ENCODE peak calls at places on chromosomes 2 and 18, in nine cellular contexts. I is fibroblast of mammary gland; X is IMR-90; P is fibroblast of lung; Q is effector memory CD4-positive, alpha-beta T cell; M is K562; T is AG04449; R is A549; J is GM23338. L is an unnamed sample.

GRCh38 chr2:73904952-73905351 is 12.1 kb downstream of the ACTG2 start:
- DNase-seq in T (no peak), P (no peak), M (no peak), R (no peak), X (no peak), Q (no peak), J (no peak), I (no peak), L (no peak)

GRCh38 chr18:76970749-76971148 is 148.4 kb downstream of the ZNF236 start:
- DNase-seq in I (no peak), Q (no peak), X (no peak), R (no peak), J (no peak), P (no peak), M (no peak), T (no peak), L (no peak)

GRCh38 chr2:172021955-172022354 is 22.2 kb downstream of the METAP1D start:
- DNase-seq in P (peak; percentile 45), X (peak; percentile 37), R (peak; percentile 19), J (peak; percentile 37), M (peak; percentile 54), Q (no peak), I (peak; percentile 42), T (no peak), L (no peak)

GRCh38 chr2:191927319-191927867 is 80.5 kb upstream of the CAVIN2 start:
- DNase-seq in R (peak; percentile 57), Q (no peak), I (peak; percentile 91), J (peak; percentile 18), P (peak; percentile 91), X (peak; percentile 74), T (no peak), M (peak; percentile 48), L (no peak)

GRCh38 chr18:54717673-54718435 is 110.4 kb upstream of the RAB27B start:
- DNase-seq in X (no peak), T (no peak), Q (peak; percentile 9), J (peak; percentile 83), M (peak; percentile 16), I (no peak), P (no peak), R (no peak), L (no peak)

GRCh38 chr2:53784431-53784830 is 2.3 kb downstream of the ASB3 start:
- DNase-seq in I (no peak), J (no peak), Q (no peak), R (no peak), X (peak; percentile 40), P (no peak), T (no peak), M (no peak), L (no peak)

GRCh38 chr18:49486959-49487710 is at the start of gene C18orf32:
- DNase-seq in J (peak; percentile 97), Q (peak; percentile 91), T (peak; percentile 65), M (peak; percentile 92), R (peak; percentile 91), X (peak; percentile 93), P (peak; percentile 93), I (peak; percentile 91), L (peak; percentile 83)

GRCh38 chr2:53210538-53210937 is 557.1 kb upstream of the CHAC2 start:
- DNase-seq in P (peak; percentile 6), X (no peak), R (peak; percentile 17), J (peak; percentile 47), Q (no peak), T (no peak), M (no peak), I (no peak), L (no peak)

GRCh38 chr2:102368461-102369109 is 13.0 kb downstream of the IL18R1 start:
- DNase-seq in I (no peak), T (no peak), M (no peak), J (no peak), X (no peak), R (no peak), P (no peak), Q (no peak), L (no peak)

GRCh38 chr2:102369866-102370265 is 14.3 kb downstream of the IL18R1 start:
- DNase-seq in J (no peak), X (no peak), I (no peak), M (no peak), T (no peak), R (no peak), P (no peak), Q (no peak), L (no peak)

GRCh38 chr2:102365763-102366162 is 10.2 kb downstream of the IL18R1 start:
- DNase-seq in R (no peak), P (no peak), I (no peak), X (no peak), T (no peak), Q (no peak), J (no peak), M (no peak), L (no peak)

GRCh38 chr2:102366406-102367112 is 11.0 kb downstream of the IL18R1 start:
- DNase-seq in X (no peak), M (no peak), J (no peak), T (no peak), R (no peak), P (no peak), Q (no peak), I (no peak), L (no peak)

DNA sequence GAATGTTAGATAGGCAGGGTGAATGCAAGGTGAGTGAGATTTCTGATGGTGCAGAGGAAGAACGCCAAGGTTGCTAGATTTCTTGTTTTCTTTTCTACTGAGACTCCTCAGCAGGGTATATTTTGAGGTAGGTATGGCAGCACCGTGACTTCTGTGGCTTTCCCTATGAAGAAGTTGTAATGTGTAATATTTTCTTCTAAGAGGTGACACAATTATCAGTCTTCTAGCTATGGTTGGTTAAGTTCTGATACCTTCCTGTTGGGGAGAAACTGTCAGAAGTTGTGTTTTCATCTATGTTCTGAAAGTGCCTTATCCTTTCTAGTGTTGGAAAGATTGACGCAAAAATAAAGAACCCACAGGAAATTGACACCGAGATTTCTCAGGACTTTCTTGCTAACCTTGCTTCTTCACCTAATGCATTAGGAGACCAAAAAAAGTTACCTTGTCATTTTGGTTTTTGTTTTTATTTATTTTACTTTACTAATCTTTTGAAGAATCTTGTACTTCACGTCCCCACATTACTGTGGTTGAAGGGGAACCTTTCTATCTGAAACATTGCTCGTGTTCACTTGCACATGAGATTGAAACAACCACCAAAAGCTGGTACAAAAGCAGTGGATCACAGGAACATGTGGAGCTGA is 11.9 kb downstream of the IL18R1 start:
- DNase-seq in T (no peak), J (no peak), M (no peak), Q (no peak), R (no peak), I (no peak), P (no peak), X (no peak), L (no peak)
- H3K4me3 ChIP-seq in T (no peak overlapping the region), J (no peak overlapping the region), M (no peak overlapping the region), Q (no peak overlapping the region), R (no peak overlapping the region), I (no peak overlapping the region), P (no peak overlapping the region), X (no peak overlapping the region), L (no peak overlapping the region)

DNA sequence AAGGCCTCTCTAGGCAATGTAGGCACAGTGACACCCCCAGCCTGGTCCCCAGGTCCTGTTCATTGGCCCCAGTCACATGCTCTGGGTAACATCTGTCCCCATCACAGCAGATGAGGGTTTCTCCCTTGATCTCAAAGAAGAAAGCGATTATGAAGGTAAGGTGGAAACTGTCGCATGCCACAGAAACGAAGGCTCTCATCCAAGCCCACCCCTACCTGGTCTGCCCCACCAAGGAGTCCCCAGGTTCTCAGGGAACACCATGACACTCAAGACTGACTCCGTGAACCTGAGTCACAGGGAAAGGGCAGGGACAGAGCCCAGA is 4.7 kb downstream of the HS6ST1 start:
- DNase-seq in I (no peak), J (no peak), X (no peak), T (no peak), P (no peak), Q (no peak), M (no peak), R (no peak), L (no peak)
- H3K4me3 ChIP-seq in I (no peak overlapping the region), J (no peak overlapping the region), X (no peak overlapping the region), T (no peak overlapping the region), P (no peak overlapping the region), Q (no peak overlapping the region), M (no peak overlapping the region), R (no peak overlapping the region), L (no peak overlapping the region)

DNA sequence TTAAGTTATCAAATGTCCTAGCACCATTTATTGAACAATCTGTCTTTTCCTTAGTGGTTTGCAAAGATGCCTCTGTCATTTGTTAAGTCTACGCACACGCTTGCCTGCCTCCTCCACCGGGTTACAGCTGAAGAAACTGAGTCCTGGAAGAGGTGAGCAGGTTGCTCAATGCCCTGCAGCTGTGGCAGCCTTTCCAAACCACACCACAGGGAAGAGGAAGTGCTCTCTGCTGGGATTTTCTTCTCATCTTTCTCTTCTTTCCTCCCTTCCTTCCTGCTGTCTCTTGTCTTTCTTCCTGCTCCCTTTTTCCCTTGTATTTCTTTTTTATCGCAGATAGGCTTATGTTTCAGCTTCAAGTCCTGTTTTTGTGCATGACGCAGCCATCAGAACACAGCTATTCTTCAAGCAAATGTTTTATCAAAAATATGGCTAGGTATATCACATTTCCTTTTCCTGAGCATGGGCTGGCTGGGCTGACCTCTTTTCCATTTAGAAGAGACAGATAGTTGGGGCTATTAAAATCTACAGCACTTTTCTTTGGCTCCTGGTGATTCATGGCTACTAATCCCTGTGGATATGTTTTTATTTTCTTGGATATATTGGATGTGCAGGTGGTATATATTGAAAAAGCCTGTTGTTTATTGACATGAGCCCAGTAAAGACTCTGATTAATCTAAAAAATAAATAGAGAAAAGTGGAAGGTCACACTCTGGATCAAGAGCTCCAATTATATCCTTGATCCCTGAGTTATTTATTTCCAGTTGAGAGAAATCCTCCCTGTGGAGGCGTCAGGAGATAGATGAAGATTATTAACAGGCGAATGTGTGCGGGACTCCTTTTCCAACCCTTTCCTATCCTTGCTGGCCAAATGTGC is 214.6 kb downstream of the TSN start:
- DNase-seq in X (no peak), R (no peak), M (no peak), P (no peak), I (no peak), T (no peak), Q (no peak), J (no peak), L (no peak)
- H3K4me3 ChIP-seq in X (no peak overlapping the region), R (no peak overlapping the region), M (no peak overlapping the region), P (no peak overlapping the region), I (no peak overlapping the region), T (no peak overlapping the region), Q (no peak overlapping the region), J (no peak overlapping the region), L (no peak overlapping the region)

GRCh38 chr18:23950644-23951043 is 63.9 kb upstream of the TTC39C start:
- DNase-seq in X (no peak), P (no peak), J (peak; percentile 87), Q (no peak), R (no peak), I (no peak), M (no peak), T (no peak), L (no peak)

GRCh38 chr18:23943903-23944624 is 70.5 kb upstream of the TTC39C start:
- DNase-seq in X (peak; percentile 90), P (peak; percentile 82), Q (no peak), R (peak; percentile 30), T (peak; percentile 96), I (peak; percentile 34), M (no peak), J (no peak), L (no peak)

GRCh38 chr18:23943104-23943503 is 71.5 kb upstream of the TTC39C start:
- DNase-seq in J (no peak), X (no peak), Q (no peak), I (no peak), R (no peak), M (no peak), T (no peak), P (no peak), L (peak; percentile 73)

GRCh38 chr18:23949863-23950262 is 64.7 kb upstream of the TTC39C start:
- DNase-seq in Q (no peak), P (no peak), J (peak; percentile 87), T (no peak), I (no peak), R (no peak), X (no peak), M (no peak), L (no peak)

DNA sequence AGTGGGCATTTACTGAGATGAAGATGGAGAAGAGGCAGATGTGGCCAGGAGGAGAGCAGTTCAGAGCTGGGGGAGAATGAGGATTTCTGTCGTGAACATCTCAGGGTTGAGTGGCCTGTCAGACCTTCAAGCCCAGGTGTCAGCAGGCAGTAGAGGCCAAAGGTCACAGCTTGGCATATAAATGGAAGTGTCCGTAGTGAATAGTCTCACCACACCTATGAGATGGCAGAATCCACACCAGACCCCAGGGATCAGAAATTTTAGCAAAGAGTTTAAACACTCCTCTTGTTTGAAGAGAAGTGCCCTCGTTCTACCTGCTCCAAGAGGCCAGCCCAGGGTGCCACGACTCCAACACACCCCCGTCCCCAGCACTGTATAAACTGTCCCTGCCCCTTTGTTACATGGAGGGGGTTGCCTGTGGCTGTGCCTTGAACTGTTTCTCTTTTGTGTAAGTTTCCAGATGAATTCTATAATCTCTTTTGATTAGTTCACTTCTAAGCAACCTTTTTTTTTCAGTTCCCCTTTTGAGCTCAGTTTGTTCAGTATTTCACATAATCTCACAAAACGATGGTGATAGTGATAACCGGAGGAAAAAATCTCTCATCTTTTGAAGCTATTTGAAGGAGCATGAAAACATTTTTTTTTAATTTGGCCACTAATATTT is 69.0 kb upstream of the TTC39C start:
- DNase-seq in I (no peak), T (no peak), R (no peak), X (no peak), Q (no peak), J (no peak), M (no peak), P (no peak), L (no peak)
- H3K4me3 ChIP-seq in I (no peak overlapping the region), T (no peak overlapping the region), R (no peak overlapping the region), X (no peak overlapping the region), Q (no peak overlapping the region), J (no peak overlapping the region), M (no peak overlapping the region), P (no peak overlapping the region), L (no peak overlapping the region)